ENCODE peak calls at places on chromosomes 13 and 19, in eight cellular contexts. J, A, P, D, G, Q, R and V are unnamed samples.

GRCh38 chr19:10474962-10475451 is 28.1 kb downstream of the KEAP1 start:
- DNase-seq in J (no peak), A (no peak), P (no peak), D (no peak), G (no peak), Q (no peak), R (no peak), V (no peak)

GRCh38 chr13:27813826-27814225 is 21.5 kb downstream of the GSX1 start:
- DNase-seq in J (no peak), A (no peak), P (no peak), D (no peak), G (no peak), Q (no peak), R (no peak), V (no peak)

GRCh38 chr13:45737571-45738002 is 35.5 kb downstream of the CBY2 start:
- DNase-seq in J (no peak), A (no peak), P (no peak), D (no peak), G (no peak), Q (no peak), R (no peak), V (no peak)

GRCh38 chr13:43686557-43686956 is 100.2 kb downstream of the ENOX1 start:
- DNase-seq in J (no peak), A (no peak), P (no peak), D (peak; percentile 10), G (peak; percentile 93), Q (no peak), R (no peak), V (no peak)

GRCh38 chr19:10701955-10702307 is 692 bp downstream of the QTRT1 start:
- DNase-seq in J (peak; percentile 15), A (no peak), P (no peak), D (no peak), G (no peak), Q (peak; percentile 7), R (no peak), V (no peak)

GRCh38 chr13:103812966-103813365 is 746.7 kb upstream of the SLC10A2 start:
- DNase-seq in J (no peak), A (no peak), P (no peak), D (no peak), G (no peak), Q (no peak), R (no peak), V (no peak)

GRCh38 chr13:46341112-46341711 is 45.8 kb downstream of the RUBCNL start:
- DNase-seq in J (peak; percentile 42), A (no peak), P (no peak), D (no peak), G (peak; percentile 50), Q (no peak), R (no peak), V (no peak)

GRCh38 chr19:33595783-33596182 is 26.0 kb upstream of the CHST8 start:
- DNase-seq in J (no peak), A (no peak), P (no peak), D (no peak), G (no peak), Q (no peak), R (no peak), V (no peak)

GRCh38 chr13:113547248-113547971 is 37.1 kb upstream of the TFDP1 start:
- DNase-seq in J (peak; percentile 73), A (peak; percentile 88), P (no peak), D (no peak), G (peak; percentile 39), Q (no peak), R (peak; percentile 69), V (no peak)

GRCh38 chr13:45473627-45474026 is 8.9 kb downstream of the COG3 start:
- DNase-seq in J (peak; percentile 25), A (no peak), P (no peak), D (no peak), G (no peak), Q (no peak), R (no peak), V (no peak)

GRCh38 chr13:110388141-110388943 is 81.3 kb downstream of the COL4A2 start:
- DNase-seq in J (no peak), A (no peak), P (no peak), D (no peak), G (peak; percentile 83), Q (no peak), R (peak; percentile 82), V (no peak)